ENCODE peak calls at places on chromosomes 6 and 20, in four cellular contexts. U is H9, B is mesendoderm, Q is mesenchymal stem cell. Y is an unnamed sample.

GRCh38 chr20:54624701-54625472 is 149.5 kb downstream of the DOK5 start:
- DNase-seq in B (peak), Q (no peak), U (no peak), Y (no peak)

GRCh38 chr6:104771258-104771832 is 88.4 kb downstream of the HACE1 start:
- DNase-seq in U (no peak), B (peak), Q (peak), Y (peak)

GRCh38 chr20:53829086-53829703 is 235.6 kb upstream of the ZNF217 start:
- DNase-seq in U (no peak), B (peak), Q (peak), Y (peak)

GRCh38 chr20:57277398-57278105 is 11.1 kb upstream of the BMP7 start:
- DNase-seq in Q (no peak), U (no peak), B (no peak), Y (no peak)

GRCh38 chr20:32538526-32538918 is 46.6 kb downstream of the NOL4L start:
- DNase-seq in B (peak), Q (no peak), U (peak), Y (no peak)

GRCh38 chr6:24391756-24392405 is 10.9 kb upstream of the MRS2 start:
- DNase-seq in Q (no peak), B (no peak), U (no peak), Y (no peak)

GRCh38 chr6:12289655-12290489 is at the start of gene EDN1:
- DNase-seq in U (peak), B (peak), Q (peak), Y (peak)

GRCh38 chr20:32506721-32507120 is 78.4 kb downstream of the NOL4L start:
- DNase-seq in U (peak), Q (no peak), B (peak), Y (no peak)

GRCh38 chr6:3885262-3886036 is 36.3 kb downstream of the FAM50B start:
- DNase-seq in Q (peak), U (peak), B (peak), Y (peak)

GRCh38 chr20:46414608-46415007 is 8.2 kb upstream of the ELMO2 start:
- DNase-seq in Q (no peak), U (no peak), B (no peak), Y (no peak)

GRCh38 chr6:24872769-24873168 is 63.0 kb downstream of the RIPOR2 start:
- DNase-seq in Q (peak), B (no peak), U (no peak), Y (peak)

GRCh38 chr6:141464490-141464889 is 668.2 kb upstream of the GJE1 start:
- DNase-seq in Q (peak), U (no peak), B (peak), Y (peak)

GRCh38 chr6:135274561-135275293 is 93.6 kb downstream of the MYB start:
- DNase-seq in U (no peak), Q (peak), B (no peak), Y (no peak)

GRCh38 chr6:159939591-159940016 is 29.3 kb upstream of the IGF2R start:
- DNase-seq in U (no peak), B (no peak), Q (no peak), Y (no peak)

GRCh38 chr20:45174434-45175364 is at the start of gene PI3:
- DNase-seq in Q (peak), B (no peak), U (no peak), Y (peak)

GRCh38 chr6:35402136-35402855 is 49.8 kb upstream of the FANCE start:
- DNase-seq in B (no peak), U (peak), Q (no peak), Y (no peak)

GRCh38 chr20:44810061-44810390 is 320 bp downstream of the RIMS4 start:
- DNase-seq in U (no peak), Q (no peak), B (peak), Y (no peak)

GRCh38 chr20:62164879-62165761 is 17.7 kb upstream of the MTG2 start:
- DNase-seq in Q (no peak), U (no peak), B (no peak), Y (no peak)
- H2BK5ac ChIP-seq in Q (no peak), U (no peak), B (no peak), Y (no peak)

GRCh38 chr6:137028912-137029311 is 15.9 kb downstream of the IL20RA start:
- DNase-seq in Q (no peak), B (no peak), U (no peak), Y (no peak)

GRCh38 chr6:137031122-137031521 is 13.6 kb downstream of the IL20RA start:
- DNase-seq in Q (no peak), B (no peak), U (no peak), Y (no peak)

GRCh38 chr6:137024172-137024990 is 20.4 kb downstream of the IL20RA start:
- DNase-seq in U (no peak), Q (no peak), B (no peak), Y (no peak)

GRCh38 chr6:137020771-137021170 is 24.0 kb downstream of the IL20RA start:
- DNase-seq in B (no peak), U (no peak), Q (no peak), Y (peak)

DNA sequence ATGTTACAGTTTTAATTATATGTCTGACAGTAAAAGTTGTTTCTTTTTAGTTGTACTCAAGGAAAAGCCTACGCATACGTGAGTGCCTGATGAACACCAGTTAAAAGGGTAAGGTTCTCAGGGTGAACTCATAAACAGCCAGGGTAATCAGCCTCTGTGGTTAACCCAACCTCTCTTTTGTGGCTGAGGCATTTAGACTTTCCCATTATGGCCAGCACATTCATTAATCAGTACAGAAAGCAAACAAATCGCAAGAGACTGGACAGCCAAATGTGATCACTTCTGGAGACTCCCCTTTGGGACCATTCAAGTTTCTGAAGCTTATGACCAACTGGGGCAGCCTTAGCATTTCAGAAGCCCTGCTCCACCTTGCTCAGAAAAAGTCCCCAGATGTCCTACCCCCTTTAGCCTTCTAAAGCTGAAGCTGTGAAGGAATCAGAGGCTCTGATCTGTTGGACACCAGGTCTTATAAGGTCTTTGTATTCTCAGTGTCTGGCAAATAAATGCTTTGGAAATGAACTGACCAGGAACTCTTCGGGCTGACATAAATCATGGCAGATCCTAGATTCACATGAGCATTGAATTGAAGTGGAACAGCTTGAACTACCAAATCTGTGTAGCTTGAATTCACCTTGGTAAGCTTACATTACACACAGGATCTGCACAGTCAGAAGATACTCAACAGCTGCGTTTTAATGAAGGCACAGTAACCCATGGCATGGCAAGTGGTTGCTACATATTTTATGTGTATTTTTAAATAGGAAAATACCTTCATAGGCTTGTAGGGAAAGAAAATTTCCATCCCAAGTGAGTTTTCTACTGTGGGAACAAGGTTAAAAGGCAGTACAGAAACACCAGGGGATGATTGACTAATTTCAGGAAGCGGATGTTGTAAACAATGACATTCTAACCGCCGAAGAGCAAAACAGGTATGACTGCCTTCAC is 18.7 kb downstream of the IL20RA start:
- DNase-seq in B (no peak), Q (peak), U (no peak), Y (peak)
- H3K9ac ChIP-seq in B (no peak), Q (no peak), U (no peak), Y (no peak)

GRCh38 chr6:34383171-34383631 is 9.3 kb downstream of the NUDT3 start:
- DNase-seq in Q (peak), U (no peak), B (no peak), Y (no peak)

GRCh38 chr6:34383651-34384304 is 8.7 kb downstream of the NUDT3 start:
- DNase-seq in B (no peak), U (no peak), Q (peak), Y (no peak)

GRCh38 chr6:34386316-34387137 is 5.9 kb downstream of the NUDT3 start:
- DNase-seq in Q (peak), B (no peak), U (no peak), Y (no peak)

GRCh38 chr6:34385793-34386195 is 6.7 kb downstream of the NUDT3 start:
- DNase-seq in Q (no peak), B (no peak), U (no peak), Y (no peak)

DNA sequence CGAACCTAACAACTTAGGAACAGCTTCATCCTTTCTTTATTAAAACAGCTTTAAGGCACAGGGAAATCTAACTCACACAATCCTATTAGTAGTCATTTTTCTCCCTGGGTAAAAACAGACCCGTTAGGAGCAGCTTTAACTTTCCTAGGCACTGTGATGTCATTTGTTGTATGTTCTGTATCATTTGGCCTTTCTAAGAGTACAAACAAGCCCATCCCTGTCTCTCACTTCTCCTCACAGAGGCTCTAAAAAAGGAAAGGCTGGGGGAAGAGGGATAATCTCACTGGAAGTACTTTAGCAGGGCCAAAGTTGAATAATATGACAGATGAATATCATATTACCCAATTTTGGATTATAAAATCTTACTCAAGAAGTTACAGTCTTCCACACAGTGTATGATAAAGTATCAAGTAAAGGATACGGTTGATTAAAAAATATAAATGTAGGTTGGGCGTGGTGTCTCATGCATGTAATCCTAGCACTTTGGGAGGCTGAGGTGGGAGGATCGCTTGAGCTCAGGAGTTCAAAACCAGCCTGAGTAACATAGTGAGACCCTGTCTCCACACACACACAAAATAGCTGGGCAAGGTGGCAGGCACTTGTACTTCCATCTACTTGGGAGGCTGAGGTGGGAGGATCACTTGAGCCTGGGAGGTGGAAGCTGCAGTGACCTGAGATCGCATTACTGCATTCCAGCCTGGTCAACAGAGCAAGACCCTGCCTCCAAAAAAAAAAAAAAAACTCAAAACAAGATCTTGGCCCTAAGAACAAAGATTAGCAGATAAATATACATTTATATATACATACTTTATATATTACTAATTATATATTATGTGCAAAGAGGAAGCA is 7.9 kb downstream of the NUDT3 start:
- DNase-seq in Q (peak), B (no peak), U (no peak), Y (no peak)
- H2BK5ac ChIP-seq in Q (no peak), B (no peak), U (no peak), Y (no peak)

DNA sequence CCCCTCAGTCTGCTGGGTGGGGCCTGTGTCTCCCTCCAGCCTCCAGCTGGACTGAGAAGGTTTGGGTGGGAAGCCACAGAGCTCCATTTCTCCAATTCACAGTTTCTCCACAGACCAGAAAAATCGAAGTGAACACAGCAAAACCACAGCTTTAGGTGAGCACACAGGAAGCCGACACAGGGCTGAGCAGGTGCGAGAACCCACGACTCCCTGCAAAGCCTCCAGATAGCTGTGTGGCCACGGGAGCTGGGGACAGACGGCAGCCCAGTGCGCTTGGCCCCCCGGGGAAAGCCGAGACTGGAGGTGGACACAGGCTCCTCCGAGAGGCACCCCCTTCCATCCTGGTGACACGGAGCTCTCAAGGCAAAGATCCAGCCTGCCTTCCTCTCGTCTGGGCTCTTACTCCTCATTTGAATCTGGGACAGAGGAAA is 29.0 kb upstream of the MPC1 start:
- DNase-seq in B (no peak), U (no peak), Q (no peak), Y (no peak)
- H3K9ac ChIP-seq in B (no peak), U (no peak), Q (no peak), Y (no peak)

DNA sequence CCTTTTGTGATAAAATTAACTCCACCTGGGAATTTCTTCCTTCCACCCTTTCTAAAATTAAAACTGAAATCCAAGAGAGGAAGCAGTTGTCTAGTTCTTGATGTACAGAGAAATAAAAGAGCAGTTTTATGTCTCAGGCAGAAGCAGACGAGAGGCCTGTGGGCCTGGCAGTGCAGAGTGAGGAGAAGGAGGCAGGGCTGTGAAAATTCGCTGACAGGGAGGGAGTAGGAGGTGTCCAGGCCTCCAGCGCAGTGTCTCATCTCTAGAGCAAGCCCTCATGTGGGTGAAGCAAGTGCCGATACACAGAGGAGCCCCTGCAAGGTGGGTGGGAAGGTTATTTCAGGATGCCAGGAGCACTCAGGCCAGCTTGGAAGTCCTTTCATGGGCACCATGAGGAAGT is 267.1 kb downstream of the UST start:
- DNase-seq in U (no peak), Q (no peak), B (peak), Y (no peak)
- H2BK5ac ChIP-seq in U (no peak), Q (peak), B (no peak), Y (no peak)

GRCh38 chr6:44217332-44218143 is 812 bp downstream of the MYMX start:
- DNase-seq in B (peak), Q (no peak), U (peak), Y (no peak)
- H3K9ac ChIP-seq in B (peak), Q (no peak), U (peak), Y (no peak)

Y was measured in trophoblast cell.